ENCODE peak calls at places on chromosomes 6 and 20, in six cellular contexts. P is ovary; N is B cell; F is A172; G is activated T-helper 1 cell treated with anti-CD3 and anti-CD28 coated beads, Interleukin-12 subunit alpha, Interleukin-12 subunit beta, Interleukin-2, Interleukin-4 antibody, amounts not matched to agents 30 ng/mL and 10 ng/mL and 1 ng/mL, durations not matched to agents 14 hours and 24 hours and 36 hours; E is hypothalamus. B is an unnamed sample.

GRCh38 chr6:13358486-13358885 is 30.1 kb upstream of the TBC1D7 start:
- DNase-seq in P (no peak), N (no peak), F (no peak), G (no peak), E (no peak), B (no peak)

GRCh38 chr20:33689493-33689892 is 3.3 kb upstream of the E2F1 start:
- DNase-seq in P (no peak), N (no peak), F (no peak), G (no peak), E (no peak), B (no peak)

GRCh38 chr6:39887692-39888450 is 46.4 kb downstream of the MOCS1 start:
- DNase-seq in P (peak; percentile 81), N (no peak), F (peak; percentile 73), G (no peak), E (peak; percentile 72), B (no peak)

GRCh38 chr6:90285611-90286381 is 10.8 kb downstream of the BACH2 start:
- DNase-seq in P (peak; percentile 68), N (peak; percentile 64), F (peak; percentile 91), G (peak; percentile 47), E (peak; percentile 72), B (no peak)

GRCh38 chr20:46619445-46619844 is 31.8 kb downstream of the SLC13A3 start:
- DNase-seq in P (no peak), N (no peak), F (no peak), G (no peak), E (no peak), B (no peak)

GRCh38 chr6:161141173-161141572 is 132.7 kb downstream of the AGPAT4 start:
- DNase-seq in P (no peak), N (no peak), F (no peak), G (no peak), E (no peak), B (no peak)

GRCh38 chr6:19876672-19877071 is 39.5 kb downstream of the ID4 start:
- DNase-seq in P (no peak), N (no peak), F (no peak), G (no peak), E (no peak), B (no peak)

GRCh38 chr6:42564496-42564890 is 664 bp downstream of the UBR2 start:
- DNase-seq in P (no peak), N (no peak), F (peak; percentile 10), G (no peak), E (no peak), B (no peak)

GRCh38 chr6:2782825-2783187 is 17.6 kb downstream of the WRNIP1 start:
- DNase-seq in P (no peak), N (no peak), F (no peak), G (no peak), E (no peak), B (no peak)

GRCh38 chr6:37021356-37022129 is 16.1 kb downstream of the FGD2 start:
- DNase-seq in P (no peak), N (peak; percentile 31), F (peak; percentile 43), G (peak; percentile 74), E (no peak), B (no peak)

GRCh38 chr6:21461844-21462518 is 131.6 kb upstream of the SOX4 start:
- DNase-seq in P (no peak), N (no peak), F (no peak), G (no peak), E (no peak), B (no peak)

GRCh38 chr6:161462148-161462547 is 188.3 kb upstream of the AGPAT4 start:
- DNase-seq in P (no peak), N (no peak), F (peak; percentile 89), G (no peak), E (no peak), B (no peak)

GRCh38 chr6:133814797-133815196 is 74.1 kb upstream of the TCF21 start:
- DNase-seq in P (peak; percentile 43), N (no peak), F (peak; percentile 78), G (no peak), E (no peak), B (no peak)

GRCh38 chr20:18718129-18718528 is 95.5 kb upstream of the SCP2D1 start:
- DNase-seq in P (no peak), N (no peak), F (no peak), G (no peak), E (no peak), B (no peak)

GRCh38 chr20:62087227-62087626 is 21.5 kb upstream of the TAF4 start:
- DNase-seq in P (no peak), N (no peak), F (no peak), G (no peak), E (no peak), B (no peak)

GRCh38 chr6:4743026-4743425 is 33.2 kb upstream of the CDYL start:
- DNase-seq in P (no peak), N (no peak), F (no peak), G (no peak), E (no peak), B (no peak)

GRCh38 chr20:50527068-50527605 is 17.0 kb downstream of the PTPN1 start:
- DNase-seq in P (no peak), N (no peak), F (no peak), G (no peak), E (no peak), B (no peak)

GRCh38 chr6:28383235-28384142 is 16.1 kb downstream of the ZSCAN12 start:
- DNase-seq in P (peak; percentile 85), N (peak; percentile 89), F (peak; percentile 88), G (no peak), E (peak; percentile 57), B (peak; percentile 83)

GRCh38 chr6:48036316-48036715 is 74.7 kb downstream of the PTCHD4 start:
- DNase-seq in P (no peak), N (no peak), F (peak; percentile 41), G (no peak), E (no peak), B (no peak)

GRCh38 chr20:48679011-48679410 is 148.8 kb downstream of the PREX1 start:
- DNase-seq in P (no peak), N (no peak), F (no peak), G (no peak), E (no peak), B (no peak)

GRCh38 chr6:41430875-41431274 is 95.5 kb downstream of the NCR2 start:
- DNase-seq in P (no peak), N (no peak), F (peak; percentile 80), G (no peak), E (no peak), B (no peak)

GRCh38 chr6:68726307-68726706 is 91.2 kb downstream of the ADGRB3 start:
- DNase-seq in P (no peak), N (no peak), F (no peak), G (no peak), E (no peak), B (no peak)

GRCh38 chr6:168333039-168333438 is 13.5 kb upstream of the DACT2 start:
- DNase-seq in P (no peak), N (no peak), F (no peak), G (no peak), E (no peak), B (no peak)

GRCh38 chr20:62437985-62438384 is 10.6 kb upstream of the RBBP8NL start:
- DNase-seq in P (no peak), N (no peak), F (no peak), G (no peak), E (no peak), B (no peak)

GRCh38 chr6:12582421-12583110 is 134.0 kb upstream of the PHACTR1 start:
- DNase-seq in P (no peak), N (no peak), F (no peak), G (no peak), E (no peak), B (no peak)

GRCh38 chr6:4812068-4812467 is 35.9 kb downstream of the CDYL start:
- DNase-seq in P (no peak), N (no peak), F (peak; percentile 42), G (no peak), E (no peak), B (no peak)

GRCh38 chr6:112307707-112308106 is 39.4 kb upstream of the RFPL4B start:
- DNase-seq in P (no peak), N (peak; percentile 65), F (no peak), G (no peak), E (no peak), B (no peak)

GRCh38 chr6:127737768-127738167 is 160.8 kb downstream of the C6orf58 start:
- DNase-seq in P (no peak), N (no peak), F (peak; percentile 1), G (no peak), E (no peak), B (no peak)

GRCh38 chr6:22980446-22980845 is 411.1 kb downstream of the HDGFL1 start:
- DNase-seq in P (no peak), N (no peak), F (peak; percentile 48), G (no peak), E (no peak), B (no peak)

GRCh38 chr6:4402477-4402976 is 267.2 kb upstream of the ECI2 start:
- DNase-seq in P (no peak), N (no peak), F (peak; percentile 85), G (no peak), E (no peak), B (no peak)

GRCh38 chr6:149138699-149139294 is 178.7 kb upstream of the TAB2 start:
- DNase-seq in P (no peak), N (no peak), F (no peak), G (no peak), E (no peak), B (no peak)

GRCh38 chr20:64142546-64142945 is 21.7 kb upstream of the MYT1 start:
- DNase-seq in P (no peak), N (peak; percentile 25), F (peak; percentile 26), G (no peak), E (no peak), B (no peak)

GRCh38 chr20:36773123-36773547 is 428 bp downstream of the DSN1 start:
- DNase-seq in P (no peak), N (no peak), F (no peak), G (no peak), E (no peak), B (no peak)